ENCODE peak calls at places on chromosomes 6 and 20, in seven cellular contexts. One of them, this sample, is unnamed.

GRCh38 chr6:33430991-33431879 is 11.4 kb downstream of the SYNGAP1 start:
- DNase-seq in prostate gland: peak
- DNase-seq in stomach: peak
- DNase-seq in fibroblast of lung: peak
- DNase-seq in lung: peak
- DNase-seq in fibroblast of villous mesenchyme: peak
- DNase-seq in mucosa of descending colon: peak
- DNase-seq in this sample: peak

GRCh38 chr6:72623808-72624207 is 1.9 kb downstream of the KCNQ5 start:
- DNase-seq in mucosa of descending colon: no peak
- DNase-seq in lung: no peak
- DNase-seq in stomach: no peak
- DNase-seq in fibroblast of lung: no peak
- DNase-seq in prostate gland: no peak
- DNase-seq in fibroblast of villous mesenchyme: no peak
- DNase-seq in this sample: no peak

GRCh38 chr6:19805146-19805515 is 32.0 kb upstream of the ID4 start:
- DNase-seq in fibroblast of lung: no peak
- DNase-seq in prostate gland: no peak
- DNase-seq in mucosa of descending colon: no peak
- DNase-seq in stomach: no peak
- DNase-seq in fibroblast of villous mesenchyme: no peak
- DNase-seq in lung: no peak
- DNase-seq in this sample: peak

GRCh38 chr20:25177890-25178321 is 17.6 kb upstream of the ENTPD6 start:
- DNase-seq in stomach: peak
- DNase-seq in fibroblast of lung: peak
- DNase-seq in fibroblast of villous mesenchyme: no peak
- DNase-seq in lung: peak
- DNase-seq in prostate gland: peak
- DNase-seq in mucosa of descending colon: no peak
- DNase-seq in this sample: peak

GRCh38 chr6:33589723-33590530 is 9.9 kb upstream of the BAK1 start:
- DNase-seq in stomach: peak
- DNase-seq in prostate gland: peak
- DNase-seq in lung: peak
- DNase-seq in fibroblast of villous mesenchyme: peak
- DNase-seq in mucosa of descending colon: peak
- DNase-seq in fibroblast of lung: peak
- DNase-seq in this sample: peak

GRCh38 chr20:14950633-14951032 is 613.2 kb upstream of the FLRT3 start:
- DNase-seq in lung: no peak
- DNase-seq in fibroblast of villous mesenchyme: no peak
- DNase-seq in stomach: no peak
- DNase-seq in mucosa of descending colon: no peak
- DNase-seq in prostate gland: no peak
- DNase-seq in fibroblast of lung: no peak
- DNase-seq in this sample: no peak

GRCh38 chr6:125232466-125232865 is 69.3 kb downstream of the HDDC2 start:
- DNase-seq in lung: no peak
- DNase-seq in mucosa of descending colon: no peak
- DNase-seq in fibroblast of lung: peak
- DNase-seq in fibroblast of villous mesenchyme: peak
- DNase-seq in stomach: no peak
- DNase-seq in prostate gland: no peak
- DNase-seq in this sample: peak

GRCh38 chr6:130373992-130374391 is 8.2 kb downstream of the TMEM200A start:
- DNase-seq in lung: no peak
- DNase-seq in fibroblast of lung: no peak
- DNase-seq in stomach: no peak
- DNase-seq in prostate gland: no peak
- DNase-seq in mucosa of descending colon: no peak
- DNase-seq in fibroblast of villous mesenchyme: no peak
- DNase-seq in this sample: no peak

GRCh38 chr6:16216501-16217155 is 21.8 kb upstream of the GMPR start:
- DNase-seq in fibroblast of lung: peak
- DNase-seq in prostate gland: no peak
- DNase-seq in lung: no peak
- DNase-seq in mucosa of descending colon: no peak
- DNase-seq in fibroblast of villous mesenchyme: no peak
- DNase-seq in stomach: no peak
- DNase-seq in this sample: no peak
- H3K4me3 ChIP-seq in fibroblast of lung: no peak
- H3K4me3 ChIP-seq in prostate gland: no peak
- H3K4me3 ChIP-seq in lung: no peak
- H3K4me3 ChIP-seq in mucosa of descending colon: no peak
- H3K4me3 ChIP-seq in fibroblast of villous mesenchyme: no peak
- H3K4me3 ChIP-seq in stomach: peak
- H3K4me3 ChIP-seq in this sample: peak

GRCh38 chr6:4478098-4478497 is 298.1 kb upstream of the CDYL start:
- DNase-seq in lung: no peak
- DNase-seq in fibroblast of villous mesenchyme: no peak
- DNase-seq in fibroblast of lung: no peak
- DNase-seq in stomach: no peak
- DNase-seq in prostate gland: no peak
- DNase-seq in mucosa of descending colon: no peak
- DNase-seq in this sample: no peak
- TF ChIP-seq CTCF in lung: no peak
- TF ChIP-seq CTCF in fibroblast of villous mesenchyme: no peak
- TF ChIP-seq CTCF in fibroblast of lung: no peak
- TF ChIP-seq CTCF in stomach: no peak
- TF ChIP-seq CTCF in prostate gland: no peak
- TF ChIP-seq CTCF in mucosa of descending colon: no peak
- TF ChIP-seq CTCF in this sample: no peak

GRCh38 chr6:27205375-27206278 is 41.9 kb upstream of the PRSS16 start:
- DNase-seq in fibroblast of lung: peak
- DNase-seq in prostate gland: no peak
- DNase-seq in fibroblast of villous mesenchyme: no peak
- DNase-seq in mucosa of descending colon: no peak
- DNase-seq in lung: no peak
- DNase-seq in stomach: no peak
- DNase-seq in this sample: peak
- H3K4me3 ChIP-seq in fibroblast of lung: no peak
- H3K4me3 ChIP-seq in prostate gland: no peak
- H3K4me3 ChIP-seq in fibroblast of villous mesenchyme: peak
- H3K4me3 ChIP-seq in mucosa of descending colon: no peak
- H3K4me3 ChIP-seq in lung: no peak
- H3K4me3 ChIP-seq in stomach: no peak
- H3K4me3 ChIP-seq in this sample: peak

DNA sequence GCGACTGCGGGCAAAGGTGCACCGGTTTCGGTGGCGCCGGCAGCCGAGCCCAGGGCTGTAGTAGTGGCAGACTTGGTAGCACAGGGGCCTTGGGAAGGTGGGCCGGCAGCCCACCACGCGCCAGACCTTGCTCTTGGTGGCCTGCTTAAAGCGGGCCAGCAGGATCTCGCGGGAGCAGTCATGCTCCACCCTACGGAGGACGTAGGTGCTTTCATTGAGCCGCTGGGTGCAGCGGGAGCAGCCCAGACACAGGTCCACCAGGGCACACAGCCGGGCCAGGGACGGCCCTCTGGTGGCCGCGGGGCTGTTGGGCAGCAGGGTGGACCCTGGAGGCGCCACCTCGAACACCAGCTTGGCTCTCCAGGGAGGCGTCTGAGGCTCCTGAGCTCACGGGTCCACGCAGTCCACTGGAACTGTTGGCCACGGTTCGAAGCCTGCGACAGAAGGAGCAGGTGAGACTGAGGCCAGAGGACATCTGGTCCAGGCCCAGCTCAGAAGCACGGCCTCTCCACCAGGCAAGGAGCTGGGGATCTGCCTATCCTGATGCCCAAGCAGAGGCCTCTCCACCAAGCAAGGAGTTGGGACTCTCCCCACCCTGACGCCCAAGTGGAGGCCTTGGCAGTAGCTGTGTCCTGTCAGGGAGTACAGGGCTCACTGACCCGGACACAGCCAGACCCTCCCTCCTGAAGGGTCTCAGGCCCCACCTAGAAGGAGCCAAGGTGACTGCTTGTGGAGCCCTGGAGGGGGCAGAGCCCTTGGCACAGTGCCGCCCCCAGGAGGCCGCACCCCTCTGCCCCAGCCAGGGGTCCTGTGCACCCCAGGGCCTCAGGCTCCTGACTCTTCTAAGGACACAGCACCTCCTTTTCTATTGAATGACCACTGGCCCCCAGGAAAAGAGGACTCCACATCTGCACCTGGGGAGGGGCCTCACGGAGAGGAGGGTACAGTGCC is 976 bp downstream of the HELZ2 start:
- DNase-seq in mucosa of descending colon: no peak
- DNase-seq in stomach: no peak
- DNase-seq in fibroblast of lung: no peak
- DNase-seq in lung: no peak
- DNase-seq in fibroblast of villous mesenchyme: no peak
- DNase-seq in prostate gland: no peak
- DNase-seq in this sample: no peak
- TF ChIP-seq CTCF in mucosa of descending colon: no peak
- TF ChIP-seq CTCF in stomach: no peak
- TF ChIP-seq CTCF in fibroblast of lung: no peak
- TF ChIP-seq CTCF in lung: no peak
- TF ChIP-seq CTCF in fibroblast of villous mesenchyme: peak
- TF ChIP-seq CTCF in prostate gland: no peak
- TF ChIP-seq CTCF in this sample: peak

DNA sequence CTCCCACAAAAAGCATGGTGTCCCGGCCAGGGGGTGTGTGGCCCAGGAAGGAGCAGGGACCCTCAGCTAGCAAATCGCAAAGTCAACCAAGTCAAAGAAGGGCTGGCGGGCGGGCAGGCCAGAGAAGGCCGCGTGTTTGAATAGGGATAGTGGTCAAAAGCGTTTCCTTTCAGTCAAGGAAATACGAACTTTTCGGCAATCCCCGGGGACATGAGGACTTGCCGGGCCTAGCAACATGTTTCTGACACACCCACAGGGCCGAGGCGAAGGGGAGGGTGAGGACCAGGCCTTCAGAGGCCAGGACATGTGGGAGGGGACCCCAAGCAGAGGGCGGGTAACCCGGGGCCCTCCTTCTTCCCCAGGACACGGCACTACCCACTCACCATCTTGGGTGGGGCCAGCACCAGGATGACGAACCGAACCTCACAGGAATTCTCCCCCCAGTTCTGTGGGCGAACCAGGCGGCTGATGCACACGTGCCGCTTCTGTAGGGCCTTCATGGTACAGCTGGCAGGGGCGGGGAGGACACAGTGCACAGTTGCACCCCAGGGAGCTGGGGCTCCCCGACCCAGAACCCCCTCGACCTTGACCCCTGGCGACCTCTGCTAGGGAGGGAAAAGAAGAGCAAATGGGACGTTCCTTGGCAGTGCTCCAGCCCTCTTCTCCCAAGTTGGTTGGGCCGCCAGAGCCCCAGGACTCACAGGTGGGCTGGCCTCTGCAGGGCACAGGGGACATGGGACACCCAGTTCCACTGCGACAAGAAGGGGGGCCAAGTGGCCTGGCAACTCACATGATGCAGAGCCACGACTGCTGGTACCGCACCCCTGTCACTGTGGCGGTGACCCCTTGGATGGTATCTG is 5.6 kb downstream of the SLC4A11 start:
- DNase-seq in mucosa of descending colon: no peak
- DNase-seq in stomach: no peak
- DNase-seq in fibroblast of lung: no peak
- DNase-seq in prostate gland: no peak
- DNase-seq in fibroblast of villous mesenchyme: no peak
- DNase-seq in lung: no peak
- DNase-seq in this sample: no peak
- H3K4me3 ChIP-seq in mucosa of descending colon: no peak
- H3K4me3 ChIP-seq in stomach: no peak
- H3K4me3 ChIP-seq in fibroblast of lung: no peak
- H3K4me3 ChIP-seq in prostate gland: no peak
- H3K4me3 ChIP-seq in fibroblast of villous mesenchyme: no peak
- H3K4me3 ChIP-seq in lung: no peak
- H3K4me3 ChIP-seq in this sample: no peak

GRCh38 chr6:70210462-70210861 is 92.4 kb downstream of the COL9A1 start:
- DNase-seq in stomach: no peak
- DNase-seq in fibroblast of lung: no peak
- DNase-seq in mucosa of descending colon: no peak
- DNase-seq in fibroblast of villous mesenchyme: peak
- DNase-seq in lung: no peak
- DNase-seq in prostate gland: no peak
- DNase-seq in this sample: peak
- TF ChIP-seq CTCF in stomach: no peak
- TF ChIP-seq CTCF in fibroblast of lung: peak
- TF ChIP-seq CTCF in mucosa of descending colon: no peak
- TF ChIP-seq CTCF in fibroblast of villous mesenchyme: peak
- TF ChIP-seq CTCF in lung: no peak
- TF ChIP-seq CTCF in prostate gland: no peak
- TF ChIP-seq CTCF in this sample: peak

GRCh38 chr6:27872634-27873028 is 39.6 kb downstream of the OR2B2 start:
- DNase-seq in prostate gland: no peak
- DNase-seq in fibroblast of villous mesenchyme: no peak
- DNase-seq in lung: no peak
- DNase-seq in mucosa of descending colon: no peak
- DNase-seq in fibroblast of lung: no peak
- DNase-seq in stomach: no peak
- DNase-seq in this sample: no peak

GRCh38 chr6:27867941-27868705 is 44.1 kb downstream of the OR2B2 start:
- DNase-seq in mucosa of descending colon: no peak
- DNase-seq in fibroblast of lung: peak
- DNase-seq in lung: no peak
- DNase-seq in prostate gland: no peak
- DNase-seq in stomach: no peak
- DNase-seq in fibroblast of villous mesenchyme: no peak
- DNase-seq in this sample: peak

GRCh38 chr6:27870486-27870885 is 41.7 kb downstream of the OR2B2 start:
- DNase-seq in stomach: no peak
- DNase-seq in fibroblast of lung: no peak
- DNase-seq in lung: no peak
- DNase-seq in mucosa of descending colon: no peak
- DNase-seq in fibroblast of villous mesenchyme: no peak
- DNase-seq in prostate gland: no peak
- DNase-seq in this sample: no peak

GRCh38 chr6:27873101-27874030 is 38.8 kb downstream of the OR2B2 start:
- DNase-seq in mucosa of descending colon: peak
- DNase-seq in lung: no peak
- DNase-seq in prostate gland: peak
- DNase-seq in fibroblast of lung: peak
- DNase-seq in fibroblast of villous mesenchyme: peak
- DNase-seq in stomach: peak
- DNase-seq in this sample: peak

GRCh38 chr6:27871919-27872633 is 40.1 kb downstream of the OR2B2 start:
- DNase-seq in fibroblast of villous mesenchyme: peak
- DNase-seq in stomach: peak
- DNase-seq in lung: peak
- DNase-seq in mucosa of descending colon: peak
- DNase-seq in prostate gland: peak
- DNase-seq in fibroblast of lung: peak
- DNase-seq in this sample: peak
- H3K4me3 ChIP-seq in fibroblast of villous mesenchyme: peak
- H3K4me3 ChIP-seq in stomach: peak
- H3K4me3 ChIP-seq in lung: peak
- H3K4me3 ChIP-seq in mucosa of descending colon: peak
- H3K4me3 ChIP-seq in prostate gland: peak
- H3K4me3 ChIP-seq in fibroblast of lung: peak
- H3K4me3 ChIP-seq in this sample: peak

DNA sequence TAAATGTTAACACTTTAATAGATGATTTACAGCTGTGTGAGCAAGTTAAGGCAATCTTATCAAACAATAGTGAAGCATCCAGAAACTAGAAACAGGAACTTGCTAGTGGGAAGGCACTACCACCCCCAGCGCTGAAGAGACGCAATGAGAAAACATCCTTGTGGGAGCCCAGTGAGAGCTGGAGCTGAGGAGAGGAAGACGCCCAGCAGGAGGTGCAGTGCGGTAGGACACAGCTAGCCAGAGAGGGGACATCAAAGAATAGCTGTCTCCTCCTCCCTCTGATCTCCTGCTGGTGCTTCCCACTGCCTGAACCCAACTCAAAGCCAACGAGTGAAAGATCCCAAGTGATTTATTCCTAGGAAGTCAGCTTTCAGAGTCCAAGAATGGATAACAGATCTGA is 140.3 kb downstream of the COL12A1 start:
- DNase-seq in prostate gland: no peak
- DNase-seq in fibroblast of villous mesenchyme: peak
- DNase-seq in lung: no peak
- DNase-seq in fibroblast of lung: peak
- DNase-seq in stomach: no peak
- DNase-seq in mucosa of descending colon: no peak
- DNase-seq in this sample: peak
- TF ChIP-seq CTCF in prostate gland: no peak
- TF ChIP-seq CTCF in fibroblast of villous mesenchyme: peak
- TF ChIP-seq CTCF in lung: no peak
- TF ChIP-seq CTCF in fibroblast of lung: no peak
- TF ChIP-seq CTCF in stomach: no peak
- TF ChIP-seq CTCF in mucosa of descending colon: no peak
- TF ChIP-seq CTCF in this sample: peak

This sample was measured in choroid plexus epithelial cell.